ENCODE peak calls at places on chromosome 11, in five cellular contexts. F is DND-41, D is stomach, B is lower lobe of right lung, V is uterus. J is an unnamed sample.
A peak's percentile ranks its signal among the peaks of the same experiment; 100 is the strongest.

GRCh38 chr11:119974467-119974866 is 163.4 kb downstream of the TRIM29 start:
- DNase-seq in F (no peak), D (no peak), B (no peak), V (no peak), J (no peak)

GRCh38 chr11:10742460-10743208 is 8.4 kb upstream of the CTR9 start:
- DNase-seq in F (no peak), D (no peak), B (no peak), V (peak; percentile 33), J (no peak)

GRCh38 chr11:115606223-115607220 is 102.3 kb upstream of the CADM1 start:
- DNase-seq in F (no peak), D (peak; percentile 31), B (no peak), V (peak; percentile 31), J (no peak)

GRCh38 chr11:78759067-78759466 is 184.4 kb upstream of the NARS2 start:
- DNase-seq in F (no peak), D (no peak), B (no peak), V (no peak), J (no peak)

GRCh38 chr11:126140932-126141291 is 70.5 kb downstream of the RPUSD4 start:
- DNase-seq in F (no peak), D (peak; percentile 62), B (no peak), V (peak; percentile 75), J (peak; percentile 60)

GRCh38 chr11:75766449-75767227 is 1.9 kb upstream of the DGAT2 start:
- DNase-seq in F (no peak), D (no peak), B (no peak), V (no peak), J (no peak)

GRCh38 chr11:62671272-62671603 is 235 bp upstream of the UQCC3 start:
- DNase-seq in F (no peak), D (no peak), B (no peak), V (no peak), J (peak; percentile 57)

GRCh38 chr11:87300640-87301381 is 263.1 kb downstream of the TMEM135 start:
- DNase-seq in F (no peak), D (no peak), B (no peak), V (no peak), J (no peak)

GRCh38 chr11:60984616-60985015 is 13.1 kb downstream of the CD6 start:
- DNase-seq in F (no peak), D (no peak), B (no peak), V (no peak), J (no peak)

GRCh38 chr11:111911563-111912401 is at the start of gene CRYAB:
- DNase-seq in F (no peak), D (peak; percentile 39), B (peak; percentile 78), V (peak; percentile 86), J (no peak)

GRCh38 chr11:1825039-1825740 is 9.6 kb upstream of the SYT8 start:
- DNase-seq in F (no peak), D (peak; percentile 70), B (peak; percentile 80), V (no peak), J (peak; percentile 72)

GRCh38 chr11:64069401-64070300 is 33.9 kb downstream of the FLRT1 start:
- DNase-seq in F (no peak), D (no peak), B (no peak), V (no peak), J (no peak)

GRCh38 chr11:10298342-10298741 is 4.3 kb upstream of the SBF2 start:
- DNase-seq in F (peak; percentile 65), D (no peak), B (no peak), V (no peak), J (no peak)

GRCh38 chr11:110434952-110435779 is 5.4 kb downstream of the FDX1 start:
- DNase-seq in F (no peak), D (peak; percentile 66), B (no peak), V (no peak), J (no peak)

DNA sequence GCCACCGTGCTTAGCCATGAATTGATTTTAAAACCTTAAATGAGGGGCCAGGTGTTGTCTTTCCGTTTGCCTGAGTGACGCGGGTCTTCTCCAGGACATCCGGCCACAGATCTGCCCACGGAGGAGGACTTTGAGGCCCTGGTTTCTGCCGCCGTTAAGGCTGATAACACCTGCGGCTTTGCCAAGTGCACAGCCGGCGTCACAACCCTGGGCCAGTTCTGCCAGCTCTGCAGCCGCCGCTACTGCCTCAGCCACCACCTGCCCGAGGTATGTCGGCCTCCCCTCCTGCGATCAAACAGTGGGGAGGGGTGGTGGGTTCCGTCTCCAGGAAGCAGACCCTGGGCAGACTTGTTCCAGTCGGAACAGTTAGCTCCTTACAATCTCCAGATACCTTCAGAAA is 34.4 kb downstream of the IGHMBP2 start:
- DNase-seq in F (no peak), D (no peak), B (no peak), V (no peak), J (no peak)
- H3K27ac ChIP-seq in F (no peak overlapping the region), D (no peak overlapping the region), B (no peak overlapping the region), V (no peak overlapping the region), J (no peak overlapping the region)

DNA sequence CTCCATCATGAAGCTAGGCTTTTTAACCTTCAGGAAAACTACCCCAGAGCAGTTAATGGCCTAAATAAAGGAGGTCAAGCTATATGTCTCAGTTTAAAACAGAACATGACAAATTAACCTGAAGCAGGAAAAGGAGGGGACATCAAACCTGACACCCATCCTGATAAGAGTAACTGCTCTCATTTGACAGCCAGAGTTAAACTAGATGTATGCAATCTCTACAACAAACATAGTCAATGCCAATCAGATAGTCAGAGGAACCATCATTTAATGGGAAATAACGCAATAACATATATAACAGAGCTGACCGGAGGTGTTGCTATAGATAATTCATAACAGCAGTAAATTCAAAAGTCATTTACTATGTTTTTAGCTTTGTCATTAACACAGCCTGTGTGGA is 3.1 kb downstream of the ZNF202 start:
- DNase-seq in F (no peak), D (no peak), B (no peak), V (no peak), J (no peak)
- H3K27ac ChIP-seq in F (no peak overlapping the region), D (no peak overlapping the region), B (no peak overlapping the region), V (no peak overlapping the region), J (no peak overlapping the region)

GRCh38 chr11:118691926-118692830 is 12.7 kb upstream of the TREH start:
- DNase-seq in F (peak; percentile 93), D (no peak), B (no peak), V (no peak), J (no peak)
- H3K27ac ChIP-seq in F (peak overlapping the region; percentile 56), D (no peak overlapping the region), B (no peak overlapping the region), V (no peak overlapping the region), J (no peak overlapping the region)

GRCh38 chr11:57624864-57625263 is 24.8 kb downstream of the YPEL4 start:
- DNase-seq in F (no peak), D (no peak), B (no peak), V (no peak), J (no peak)
- H3K27ac ChIP-seq in F (no peak overlapping the region), D (no peak overlapping the region), B (no peak overlapping the region), V (no peak overlapping the region), J (no peak overlapping the region)